ENCODE peak calls at places on chromosomes 16 and 17, in five cellular contexts. S is WERI-Rb-1, R is nephron progenitor cell, K is mammary epithelial cell, J is activated B cell treated with CpG ODN at 0.5 μM for 24 hours. I is an unnamed sample.

GRCh38 chr16:49623501-49624266 is 232.2 kb downstream of the ZNF423 start:
- DNase-seq in S (no peak), R (no peak), K (no peak), J (no peak), I (peak)

GRCh38 chr17:33778505-33779398 is 476.3 kb upstream of the CCL2 start:
- DNase-seq in S (peak), R (peak), K (peak), J (no peak), I (no peak)

GRCh38 chr17:80970044-80970761 is 21.4 kb upstream of the CHMP6 start:
- DNase-seq in S (peak), R (peak), K (no peak), J (peak), I (no peak)

GRCh38 chr16:88451586-88452484 is 1.2 kb upstream of the ZFPM1 start:
- DNase-seq in S (no peak), R (no peak), K (no peak), J (no peak), I (no peak)

GRCh38 chr17:35065880-35066279 is 2.4 kb upstream of the RFFL start:
- DNase-seq in S (no peak), R (no peak), K (no peak), J (no peak), I (no peak)

GRCh38 chr17:30173649-30174048 is 57.0 kb downstream of the NSRP1 start:
- DNase-seq in S (no peak), R (no peak), K (no peak), J (no peak), I (no peak)

GRCh38 chr16:66510711-66511614 is 39.0 kb downstream of the TK2 start:
- DNase-seq in S (no peak), R (no peak), K (no peak), J (no peak), I (no peak)

GRCh38 chr17:78346605-78347250 is 13.1 kb downstream of the SOCS3 start:
- DNase-seq in S (no peak), R (no peak), K (peak), J (no peak), I (no peak)

GRCh38 chr16:54066451-54067056 is 220.0 kb downstream of the IRX3 start:
- DNase-seq in S (no peak), R (no peak), K (peak), J (no peak), I (no peak)

GRCh38 chr16:89246903-89247733 is 29.6 kb downstream of the ZNF778 start:
- DNase-seq in S (no peak), R (peak), K (peak), J (peak), I (peak)

GRCh38 chr17:67500261-67500660 is 123.2 kb downstream of the PITPNC1 start:
- DNase-seq in S (no peak), R (no peak), K (no peak), J (no peak), I (no peak)

GRCh38 chr16:80804061-80804450 is 342 bp downstream of the CDYL2 start:
- DNase-seq in S (no peak), R (no peak), K (peak), J (peak), I (no peak)

GRCh38 chr17:82638183-82638773 is 10.0 kb downstream of the WDR45B start:
- DNase-seq in S (no peak), R (no peak), K (no peak), J (no peak), I (no peak)

DNA sequence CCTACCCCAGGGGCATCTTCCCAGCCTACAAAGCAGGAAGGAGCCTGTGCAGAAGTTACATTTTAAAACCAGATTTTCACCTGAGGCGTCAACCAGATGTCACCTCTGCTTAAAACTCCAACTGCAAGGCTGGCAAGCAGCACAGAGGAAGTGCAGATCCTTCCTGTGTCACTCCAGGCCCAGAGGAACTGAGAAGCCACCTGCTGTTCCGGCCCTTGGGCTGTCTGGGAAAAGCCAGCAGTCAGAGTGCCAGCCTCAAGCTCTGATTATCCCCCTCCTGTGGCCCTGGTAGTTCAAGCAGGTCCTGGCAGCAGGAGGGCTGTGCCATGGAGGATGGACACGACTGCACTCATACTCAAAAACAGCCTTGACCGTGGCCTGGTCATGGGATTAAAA is 10.2 kb downstream of the POLR2C start:
- DNase-seq in S (no peak), R (no peak), K (no peak), J (no peak), I (no peak)
- TF ChIP-seq CTCF in S (no peak), R (no peak), K (no peak), J (no peak), I (no peak)

GRCh38 chr17:956905-957304 is 22.7 kb downstream of the NXN start:
- DNase-seq in S (no peak), R (no peak), K (peak), J (no peak), I (no peak)
- TF ChIP-seq CTCF in S (no peak), R (no peak), K (peak), J (no peak), I (no peak)

DNA sequence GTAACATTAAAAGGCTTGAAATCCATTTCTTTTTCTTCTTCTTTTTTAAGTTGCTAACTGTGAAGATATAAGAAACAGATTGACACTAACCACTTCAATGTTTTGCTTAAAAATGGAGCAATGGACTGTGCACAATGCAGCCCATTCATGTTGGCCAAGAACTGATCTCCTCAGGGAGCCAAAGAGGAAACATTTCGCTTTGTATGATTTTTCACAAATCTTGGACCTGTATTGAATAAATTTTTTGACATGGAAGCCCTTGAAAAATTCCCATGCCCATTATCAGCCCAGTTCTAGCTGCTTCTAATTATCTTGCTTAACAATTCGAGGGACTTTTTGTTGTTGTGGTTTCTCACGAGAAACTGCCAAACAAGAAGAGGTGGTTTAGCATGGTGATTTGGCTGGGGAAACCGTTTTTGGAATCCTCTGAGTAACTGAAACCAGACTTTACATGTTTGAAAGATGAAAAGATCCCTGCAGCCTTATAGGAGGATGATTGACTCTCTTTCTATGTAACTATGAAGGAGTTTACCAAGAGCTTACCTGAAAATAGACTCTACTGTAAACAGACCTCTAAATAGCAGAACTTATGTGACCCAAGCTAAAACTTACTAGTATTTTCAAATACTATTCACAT is 1389.4 kb upstream of the GOT2 start:
- DNase-seq in S (no peak), R (no peak), K (peak), J (no peak), I (no peak)
- TF ChIP-seq CTCF in S (no peak), R (no peak), K (no peak), J (no peak), I (no peak)

GRCh38 chr16:87238371-87238715 is 78.8 kb downstream of the C16orf95 start:
- DNase-seq in S (peak), R (no peak), K (no peak), J (no peak), I (no peak)
- TF ChIP-seq CTCF in S (no peak), R (no peak), K (no peak), J (no peak), I (no peak)

DNA sequence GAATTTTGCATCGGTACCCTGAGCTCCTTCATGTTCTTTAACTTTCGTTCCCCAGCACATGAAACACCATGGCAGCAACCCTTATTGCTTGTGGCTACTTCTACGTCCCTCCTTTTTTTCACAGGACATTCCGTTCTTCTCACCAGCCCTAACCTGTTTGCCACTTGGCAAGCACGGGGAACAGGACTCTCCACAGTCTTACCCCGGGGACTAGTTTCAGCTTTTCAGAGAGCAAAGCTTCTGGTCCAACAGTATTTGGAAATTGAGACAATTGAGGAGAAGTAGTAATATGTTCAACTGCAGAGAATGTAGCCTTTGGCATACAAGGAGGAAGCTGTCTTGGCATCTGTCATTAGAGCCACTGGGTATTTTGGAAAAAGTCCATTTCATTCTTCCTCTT is 65.7 kb downstream of the MAP2K6 start:
- DNase-seq in S (no peak), R (no peak), K (peak), J (no peak), I (no peak)
- TF ChIP-seq CTCF in S (no peak), R (no peak), K (no peak), J (no peak), I (no peak)

DNA sequence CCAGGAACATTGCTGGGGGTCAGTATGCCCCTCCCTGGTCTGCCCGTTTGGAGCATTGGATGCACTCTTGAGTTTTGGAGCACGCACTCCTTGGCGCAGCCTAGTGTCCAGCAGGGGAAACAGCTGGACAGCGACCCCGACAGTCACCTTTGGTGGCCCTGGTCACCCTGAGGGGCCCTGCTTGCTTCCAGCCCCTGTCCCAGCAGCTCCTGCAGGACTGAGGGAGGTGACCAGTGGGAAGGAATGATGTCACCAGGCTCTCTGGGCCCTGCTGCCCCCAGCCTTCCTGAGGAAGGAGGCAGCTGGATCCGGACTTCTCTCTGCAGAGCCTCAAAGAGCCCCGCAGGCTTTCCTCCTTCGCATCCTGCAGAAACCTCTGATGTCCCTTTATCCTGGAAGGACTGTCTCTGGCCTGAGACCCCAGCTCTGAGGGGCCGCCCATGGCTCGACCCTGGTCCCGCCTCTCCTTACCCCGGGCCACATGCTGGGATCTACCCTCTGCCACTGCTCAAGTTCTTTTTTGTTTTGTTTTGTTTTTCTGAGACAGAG is 11.8 kb downstream of the ZSCAN10 start:
- DNase-seq in S (no peak), R (peak), K (no peak), J (no peak), I (no peak)
- TF ChIP-seq CTCF in S (peak), R (no peak), K (no peak), J (no peak), I (peak)

DNA sequence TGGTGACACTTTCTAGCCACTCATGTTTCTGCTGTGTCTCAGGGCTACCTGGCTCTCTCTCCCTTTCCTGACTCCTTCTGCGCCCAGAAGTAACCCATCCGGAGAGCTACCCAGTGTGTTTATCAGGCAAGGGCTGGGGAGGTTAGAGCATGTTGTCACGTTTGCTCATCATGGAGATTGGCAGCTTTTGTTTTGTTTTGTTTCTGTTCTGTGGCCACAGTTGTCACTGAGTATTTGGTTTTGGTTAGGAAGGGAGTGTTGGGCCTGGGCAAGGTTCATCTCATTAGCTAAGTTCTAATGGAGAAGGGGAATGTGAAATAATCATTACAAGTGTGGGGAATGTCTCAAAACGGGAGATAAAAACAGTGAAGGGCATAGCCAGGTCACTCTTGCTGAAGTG is 390.8 kb downstream of the CPPED1 start:
- DNase-seq in S (no peak), R (no peak), K (no peak), J (no peak), I (no peak)
- TF ChIP-seq CTCF in S (no peak), R (no peak), K (no peak), J (no peak), I (no peak)

DNA sequence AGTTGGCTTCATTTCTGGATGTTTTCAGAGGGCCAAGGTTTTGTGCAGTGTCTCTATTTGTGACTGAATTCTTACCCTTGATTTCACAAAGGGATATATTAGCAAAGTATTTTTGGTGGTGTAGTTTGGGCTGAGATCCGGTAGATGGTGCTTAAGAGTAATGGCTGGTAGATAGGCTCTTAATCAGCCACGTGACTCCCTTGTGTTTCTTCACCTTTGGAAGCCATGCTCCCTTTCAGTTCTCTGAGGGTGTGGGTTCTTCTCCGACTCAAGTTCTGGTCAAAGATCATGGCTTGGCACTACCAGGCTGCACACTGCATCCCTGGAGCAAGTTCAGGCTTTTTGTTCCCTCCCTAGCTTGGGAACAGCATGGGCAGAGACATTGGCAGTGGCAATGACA is 887.3 kb downstream of the CDH8 start:
- DNase-seq in S (peak), R (no peak), K (no peak), J (no peak), I (no peak)
- TF ChIP-seq CTCF in S (peak), R (no peak), K (no peak), J (no peak), I (no peak)

GRCh38 chr16:17493012-17493411 is 22.3 kb upstream of the XYLT1 start:
- DNase-seq in S (no peak), R (no peak), K (no peak), J (no peak), I (no peak)

GRCh38 chr16:17488506-17488905 is 17.7 kb upstream of the XYLT1 start:
- DNase-seq in S (no peak), R (no peak), K (peak), J (no peak), I (no peak)

DNA sequence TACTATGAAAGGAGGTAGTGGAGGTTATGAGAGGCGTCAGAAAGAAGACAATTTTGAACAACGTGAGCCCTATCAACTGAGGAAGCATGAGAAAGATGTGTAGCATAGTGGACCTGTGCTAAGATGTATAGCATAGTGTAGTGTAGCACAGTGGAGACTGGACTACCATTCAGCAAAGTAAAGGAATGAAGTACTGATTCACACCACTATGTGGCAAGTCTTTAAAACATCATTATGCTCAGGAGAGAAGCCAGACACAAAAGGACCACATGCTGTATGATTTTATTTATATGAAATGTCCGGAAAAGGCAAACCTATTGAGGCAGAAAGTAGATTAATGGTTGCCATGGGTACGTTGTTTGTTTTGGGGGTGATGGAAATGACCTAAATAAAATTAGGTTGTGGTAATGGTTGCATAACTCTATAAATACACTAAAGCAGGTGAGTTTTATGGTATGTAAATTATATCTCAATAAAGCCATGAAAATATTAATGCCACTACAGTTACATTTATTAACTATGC is 20.4 kb upstream of the XYLT1 start:
- DNase-seq in S (no peak), R (no peak), K (no peak), J (no peak), I (no peak)
- TF ChIP-seq CTCF in S (no peak), R (no peak), K (no peak), J (no peak), I (no peak)

I was measured in osteocyte.